ENCODE peak calls at places on chromosomes 6 and 20, in ten cellular contexts. G, S, O, D, A, C, R, Q, K and L are unnamed samples.

GRCh38 chr6:118386975-118387374 is 161.1 kb upstream of the PLN start:
- DNase-seq in G (no peak), S (no peak), O (no peak), D (no peak), A (no peak), C (no peak), R (no peak), Q (no peak), K (no peak), L (no peak)

GRCh38 chr6:99080191-99080590 is 132.4 kb upstream of the FBXL4 start:
- DNase-seq in G (no peak), S (no peak), O (no peak), D (no peak), A (peak), C (no peak), R (no peak), Q (no peak), K (no peak), L (no peak)

GRCh38 chr6:162343196-162343901 is 384.2 kb downstream of the PRKN start:
- DNase-seq in G (no peak), S (no peak), O (no peak), D (no peak), A (no peak), C (no peak), R (no peak), Q (no peak), K (no peak), L (no peak)

GRCh38 chr6:55265409-55266114 is 61.7 kb upstream of the GFRAL start:
- DNase-seq in G (no peak), S (no peak), O (no peak), D (no peak), A (no peak), C (no peak), R (no peak), Q (no peak), K (no peak), L (no peak)

GRCh38 chr6:36848658-36849441 is 9.6 kb upstream of the CPNE5 start:
- DNase-seq in G (no peak), S (peak), O (peak), D (no peak), A (peak), C (no peak), R (no peak), Q (peak), K (no peak), L (no peak)

GRCh38 chr20:46174469-46175126 is 56.5 kb downstream of the CD40 start:
- DNase-seq in G (no peak), S (peak), O (no peak), D (no peak), A (peak), C (peak), R (peak), Q (peak), K (peak), L (peak)

GRCh38 chr6:98944168-98944567 is 3.6 kb downstream of the FBXL4 start:
- DNase-seq in G (no peak), S (no peak), O (no peak), D (no peak), A (no peak), C (no peak), R (no peak), Q (no peak), K (no peak), L (no peak)

GRCh38 chr20:50987493-50988210 is 29.0 kb downstream of the MOCS3 start:
- DNase-seq in G (peak), S (peak), O (peak), D (peak), A (peak), C (peak), R (peak), Q (peak), K (peak), L (peak)

GRCh38 chr6:37517411-37517812 is 17.7 kb upstream of the CCDC167 start:
- DNase-seq in G (no peak), S (no peak), O (no peak), D (no peak), A (no peak), C (no peak), R (no peak), Q (no peak), K (no peak), L (no peak)

GRCh38 chr6:3312604-3313167 is 53.9 kb downstream of the PSMG4 start:
- DNase-seq in G (no peak), S (peak), O (no peak), D (no peak), A (no peak), C (no peak), R (no peak), Q (no peak), K (no peak), L (no peak)

GRCh38 chr20:59945175-59945574 is 5.0 kb downstream of the FAM217B start:
- DNase-seq in G (no peak), S (no peak), O (no peak), D (no peak), A (no peak), C (no peak), R (no peak), Q (no peak), K (no peak), L (no peak)

GRCh38 chr20:47352332-47353223 is 3.9 kb downstream of the ZMYND8 start:
- DNase-seq in G (no peak), S (no peak), O (peak), D (peak), A (peak), C (peak), R (peak), Q (no peak), K (no peak), L (no peak)

GRCh38 chr6:26322645-26323482 is 42.1 kb upstream of the BTN3A2 start:
- DNase-seq in G (no peak), S (peak), O (no peak), D (peak), A (peak), C (peak), R (peak), Q (peak), K (no peak), L (no peak)

GRCh38 chr6:219641-220198 is 72.6 kb upstream of the DUSP22 start:
- DNase-seq in G (no peak), S (peak), O (no peak), D (peak), A (peak), C (no peak), R (peak), Q (no peak), K (no peak), L (no peak)

GRCh38 chr6:7617954-7618764 is 28.2 kb downstream of the SNRNP48 start:
- DNase-seq in G (no peak), S (no peak), O (no peak), D (no peak), A (peak), C (no peak), R (peak), Q (no peak), K (no peak), L (no peak)

GRCh38 chr6:108118359-108118724 is 43.8 kb upstream of the OSTM1 start:
- DNase-seq in G (no peak), S (no peak), O (no peak), D (no peak), A (no peak), C (no peak), R (no peak), Q (no peak), K (no peak), L (no peak)

GRCh38 chr6:35014341-35014740 is 125.3 kb downstream of the ANKS1A start:
- DNase-seq in G (no peak), S (no peak), O (no peak), D (peak), A (no peak), C (no peak), R (no peak), Q (no peak), K (no peak), L (no peak)

GRCh38 chr20:19784511-19785172 is 26.6 kb downstream of the RIN2 start:
- DNase-seq in G (peak), S (peak), O (peak), D (peak), A (peak), C (peak), R (peak), Q (peak), K (no peak), L (no peak)

GRCh38 chr6:113894712-113895674 is 37.8 kb downstream of the MARCKS start:
- DNase-seq in G (no peak), S (no peak), O (no peak), D (no peak), A (no peak), C (no peak), R (no peak), Q (no peak), K (no peak), L (no peak)

GRCh38 chr6:27478141-27478705 is 5.3 kb upstream of the ZNF184 start:
- DNase-seq in G (peak), S (no peak), O (no peak), D (no peak), A (no peak), C (no peak), R (no peak), Q (peak), K (no peak), L (no peak)

GRCh38 chr6:14762077-14762476 is 483.8 kb upstream of the JARID2 start:
- DNase-seq in G (no peak), S (no peak), O (no peak), D (no peak), A (no peak), C (no peak), R (no peak), Q (no peak), K (no peak), L (no peak)

GRCh38 chr6:26122402-26122792 is 35.2 kb downstream of the HFE start:
- DNase-seq in G (no peak), S (peak), O (no peak), D (no peak), A (no peak), C (no peak), R (no peak), Q (no peak), K (no peak), L (no peak)

GRCh38 chr20:23141450-23142161 is 55.5 kb upstream of the CD93 start:
- DNase-seq in G (no peak), S (no peak), O (no peak), D (no peak), A (no peak), C (no peak), R (no peak), Q (no peak), K (no peak), L (no peak)

GRCh38 chr6:42498473-42499128 is 46.9 kb upstream of the TRERF1 start:
- DNase-seq in G (no peak), S (peak), O (no peak), D (no peak), A (no peak), C (no peak), R (no peak), Q (no peak), K (no peak), L (no peak)

GRCh38 chr6:140809694-140810101 is 1323.0 kb upstream of the GJE1 start:
- DNase-seq in G (no peak), S (no peak), O (no peak), D (no peak), A (no peak), C (no peak), R (peak), Q (no peak), K (no peak), L (no peak)